ENCODE peak calls at places on chromosomes 5 and 9, in nine cellular contexts. K, Q, Z, V, U, H, Y, L and A are unnamed samples.
A peak's percentile ranks its signal among the peaks of the same experiment; 100 is the strongest.

GRCh38 chr5:122129332-122129731 is at the start of gene ZNF474:
- DNase-seq in K (no peak), Q (peak; percentile 77), Z (no peak), V (peak; percentile 99), U (peak; percentile 27), H (no peak), Y (peak; percentile 94), L (no peak), A (peak; percentile 38)

GRCh38 chr5:101364469-101364868 is 461.4 kb upstream of the ST8SIA4 start:
- DNase-seq in K (no peak), Q (no peak), Z (peak; percentile 55), V (no peak), U (peak; percentile 18), H (no peak), Y (peak; percentile 2), L (no peak), A (no peak)

GRCh38 chr9:14313378-14313940 is 482 bp downstream of the NFIB start:
- DNase-seq in K (no peak), Q (peak; percentile 49), Z (peak; percentile 57), V (peak; percentile 47), U (no peak), H (peak; percentile 51), Y (peak; percentile 68), L (no peak), A (no peak)

GRCh38 chr5:78747703-78748359 is 99.3 kb upstream of the LHFPL2 start:
- DNase-seq in K (no peak), Q (no peak), Z (no peak), V (peak; percentile 58), U (no peak), H (no peak), Y (peak; percentile 91), L (no peak), A (no peak)

GRCh38 chr9:98457696-98458370 is 202.4 kb upstream of the TBC1D2 start:
- DNase-seq in K (no peak), Q (no peak), Z (no peak), V (peak; percentile 33), U (no peak), H (no peak), Y (no peak), L (no peak), A (no peak)

GRCh38 chr5:57416246-57416996 is 66.2 kb downstream of the ACTBL2 start:
- DNase-seq in K (no peak), Q (no peak), Z (no peak), V (no peak), U (no peak), H (no peak), Y (peak; percentile 69), L (no peak), A (no peak)

GRCh38 chr9:126935630-126936029 is 21.0 kb downstream of the RALGPS1 start:
- DNase-seq in K (no peak), Q (no peak), Z (peak; percentile 70), V (no peak), U (no peak), H (no peak), Y (no peak), L (no peak), A (no peak)

GRCh38 chr5:90690317-90690716 is 131.7 kb downstream of the ADGRV1 start:
- DNase-seq in K (no peak), Q (no peak), Z (no peak), V (no peak), U (no peak), H (no peak), Y (no peak), L (no peak), A (no peak)

GRCh38 chr5:154779105-154779504 is 23.9 kb downstream of the LARP1 start:
- DNase-seq in K (no peak), Q (no peak), Z (peak; percentile 73), V (peak; percentile 81), U (no peak), H (no peak), Y (peak; percentile 76), L (no peak), A (no peak)

GRCh38 chr9:96279927-96280326 is 22.0 kb downstream of the HSD17B3 start:
- DNase-seq in K (no peak), Q (no peak), Z (no peak), V (no peak), U (no peak), H (no peak), Y (no peak), L (no peak), A (no peak)

GRCh38 chr9:112041536-112042243 is 133.4 kb downstream of the SUSD1 start:
- DNase-seq in K (no peak), Q (peak; percentile 69), Z (no peak), V (peak; percentile 98), U (peak; percentile 40), H (no peak), Y (peak; percentile 92), L (no peak), A (peak; percentile 15)

GRCh38 chr9:77820293-77820954 is 172.3 kb upstream of the GNA14 start:
- DNase-seq in K (no peak), Q (no peak), Z (no peak), V (peak; percentile 80), U (no peak), H (no peak), Y (peak; percentile 46), L (no peak), A (no peak)

GRCh38 chr9:109652971-109653370 is 127.0 kb upstream of the PALM2AKAP2 start:
- DNase-seq in K (no peak), Q (no peak), Z (no peak), V (peak; percentile 27), U (peak; percentile 21), H (no peak), Y (peak; percentile 76), L (no peak), A (no peak)

GRCh38 chr5:124746252-124746915 is at the start of gene ZNF608:
- DNase-seq in K (no peak), Q (no peak), Z (peak; percentile 74), V (peak; percentile 88), U (no peak), H (no peak), Y (peak; percentile 80), L (no peak), A (peak; percentile 88)

GRCh38 chr5:95760291-95761191 is 29.4 kb downstream of the RHOBTB3 start:
- DNase-seq in K (peak; percentile 92), Q (no peak), Z (no peak), V (peak; percentile 96), U (no peak), H (no peak), Y (peak; percentile 90), L (peak; percentile 17), A (no peak)

GRCh38 chr9:4985376-4986266 is 549 bp downstream of the JAK2 start:
- DNase-seq in K (peak; percentile 39), Q (peak; percentile 59), Z (peak; percentile 69), V (peak; percentile 79), U (peak; percentile 46), H (peak; percentile 64), Y (peak; percentile 77), L (no peak), A (peak; percentile 78)

GRCh38 chr9:130040901-130041647 is 1.9 kb downstream of the FNBP1 start:
- DNase-seq in K (no peak), Q (no peak), Z (peak; percentile 48), V (no peak), U (no peak), H (no peak), Y (no peak), L (no peak), A (no peak)
- H3K4me1 ChIP-seq in K (peaks cover 25% of the 10 kb centered on the region), Q (no peaks in the 10 kb centered on the region), Z (peaks cover 46% of the 10 kb centered on the region), V (peaks cover 12% of the 10 kb centered on the region), U (peaks cover 44% of the 10 kb centered on the region), H (no peaks in the 10 kb centered on the region), Y (peaks cover 19% of the 10 kb centered on the region), L (peaks cover 48% of the 10 kb centered on the region), A (peaks cover 29% of the 10 kb centered on the region)

GRCh38 chr9:137630684-137631083 is 11.9 kb downstream of the EHMT1 start:
- DNase-seq in K (no peak), Q (peak; percentile 0), Z (peak; percentile 71), V (peak; percentile 31), U (no peak), H (no peak), Y (peak; percentile 10), L (no peak), A (no peak)
- H3K4me1 ChIP-seq in K (no peaks in the 10 kb centered on the region), Q (no peaks in the 10 kb centered on the region), Z (peaks cover 64% of the 10 kb centered on the region), V (peaks cover 9% of the 10 kb centered on the region), U (peaks cover 39% of the 10 kb centered on the region), H (peaks cover 16% of the 10 kb centered on the region), Y (peaks cover 17% of the 10 kb centered on the region), L (peaks cover 40% of the 10 kb centered on the region), A (no peaks in the 10 kb centered on the region)

DNA sequence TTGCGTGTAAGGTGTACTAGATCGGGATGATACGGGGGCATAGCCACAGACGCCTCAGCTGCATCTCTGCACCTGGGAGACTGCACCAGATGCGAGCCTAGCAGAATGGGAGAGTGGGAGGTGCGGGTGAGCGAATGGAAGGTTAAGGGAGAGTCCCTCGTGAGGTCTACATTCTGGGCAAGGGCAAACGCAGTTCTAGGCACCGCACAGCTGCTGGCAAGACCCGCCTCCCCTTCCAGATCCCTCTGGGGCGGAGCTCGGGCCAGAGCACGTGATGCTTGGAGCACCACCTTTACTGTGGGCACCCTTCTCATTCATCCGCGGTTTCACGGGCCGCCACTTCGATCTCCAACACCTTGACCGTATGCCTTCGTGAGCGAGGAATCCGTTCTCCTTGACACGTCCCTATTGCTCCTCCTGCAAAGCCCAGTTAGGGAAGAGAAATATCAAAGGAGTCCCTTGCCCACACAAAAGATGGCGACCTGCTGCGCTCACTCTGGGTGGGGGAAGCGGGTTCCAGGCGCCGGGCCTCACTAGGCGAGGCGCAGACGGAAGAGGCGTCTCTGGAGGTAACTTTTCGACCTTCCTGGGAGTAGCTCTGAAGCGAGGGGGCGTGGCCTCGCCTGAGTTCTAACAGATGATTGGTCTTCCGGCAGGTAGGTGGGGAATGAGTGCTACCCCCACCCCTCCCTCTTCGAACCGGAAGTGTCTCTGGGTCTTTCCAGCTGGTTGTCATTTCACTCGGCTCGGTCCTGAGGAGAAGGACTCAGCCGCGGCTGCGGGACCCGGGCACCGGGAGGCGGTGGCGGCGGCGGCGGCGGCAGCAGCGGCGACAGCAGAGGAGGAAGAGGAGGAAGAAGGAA is at the start of gene CPEB4:
- DNase-seq in K (peak; percentile 99), Q (peak; percentile 99), Z (peak; percentile 100), V (peak; percentile 100), U (peak; percentile 99), H (peak; percentile 100), Y (peak; percentile 100), L (peak; percentile 97), A (peak; percentile 98)
- H3K4me1 ChIP-seq in K (peaks cover 42% of the 10 kb centered on the region), Q (no peaks in the 10 kb centered on the region), Z (peaks cover 23% of the 10 kb centered on the region), V (peaks cover 4% of the 10 kb centered on the region), U (peaks cover 39% of the 10 kb centered on the region), H (peaks cover 14% of the 10 kb centered on the region), Y (peaks cover 24% of the 10 kb centered on the region), L (peaks cover 67% of the 10 kb centered on the region), A (peaks cover 11% of the 10 kb centered on the region)

GRCh38 chr5:131228646-131229045 is 35.2 kb upstream of the CDC42SE2 start:
- DNase-seq in K (no peak), Q (no peak), Z (no peak), V (no peak), U (no peak), H (no peak), Y (no peak), L (no peak), A (no peak)

GRCh38 chr5:131224387-131225191 is 39.3 kb upstream of the CDC42SE2 start:
- DNase-seq in K (no peak), Q (peak; percentile 73), Z (peak; percentile 63), V (no peak), U (no peak), H (peak; percentile 56), Y (no peak), L (no peak), A (no peak)

GRCh38 chr5:131225282-131225974 is 38.4 kb upstream of the CDC42SE2 start:
- DNase-seq in K (no peak), Q (no peak), Z (no peak), V (no peak), U (no peak), H (no peak), Y (no peak), L (no peak), A (peak; percentile 20)

GRCh38 chr5:131229623-131230022 is 34.2 kb upstream of the CDC42SE2 start:
- DNase-seq in K (no peak), Q (no peak), Z (no peak), V (no peak), U (no peak), H (no peak), Y (no peak), L (no peak), A (no peak)

GRCh38 chr5:131226899-131227298 is 37.0 kb upstream of the CDC42SE2 start:
- DNase-seq in K (no peak), Q (no peak), Z (no peak), V (no peak), U (no peak), H (no peak), Y (no peak), L (no peak), A (no peak)
- H3K4me1 ChIP-seq in K (no peaks in the 10 kb centered on the region), Q (no peaks in the 10 kb centered on the region), Z (no peaks in the 10 kb centered on the region), V (no peaks in the 10 kb centered on the region), U (no peaks in the 10 kb centered on the region), H (no peaks in the 10 kb centered on the region), Y (peaks cover 23% of the 10 kb centered on the region), L (peaks cover 18% of the 10 kb centered on the region), A (peaks cover 3% of the 10 kb centered on the region)